ENCODE peak calls at places on chromosomes 7 and 10, in five cellular contexts. P is HS-27A, D is endothelial cell, N is foreskin melanocyte, Q is naive B cell. H is an unnamed sample.
A peak's percentile ranks its signal among the peaks of the same experiment; 100 is the strongest.

GRCh38 chr7:71264005-71264404 is 132.1 kb downstream of the GALNT17 start:
- DNase-seq in P (no peak), D (no peak), N (no peak), Q (no peak), H (no peak)

GRCh38 chr10:5563991-5564536 is 39.3 kb downstream of the CALML3 start:
- DNase-seq in P (no peak), D (no peak), N (no peak), Q (no peak), H (no peak)

GRCh38 chr10:44974628-44975431 is 3.8 kb downstream of the DEPP1 start:
- DNase-seq in P (no peak), D (peak; percentile 83), N (peak; percentile 60), Q (peak; percentile 73), H (peak; percentile 34)

GRCh38 chr7:44046321-44047061 is 2.0 kb downstream of the DBNL start:
- DNase-seq in P (no peak), D (no peak), N (no peak), Q (peak; percentile 90), H (no peak)

GRCh38 chr10:88032566-88032965 is 169.1 kb downstream of the PTEN start:
- DNase-seq in P (peak; percentile 29), D (no peak), N (no peak), Q (no peak), H (no peak)

GRCh38 chr10:3068968-3069737 is 1.8 kb downstream of the PFKP start:
- DNase-seq in P (no peak), D (peak; percentile 39), N (no peak), Q (no peak), H (peak; percentile 17)

GRCh38 chr7:80815733-80816132 is 103.1 kb downstream of the SEMA3C start:
- DNase-seq in P (no peak), D (no peak), N (no peak), Q (no peak), H (no peak)

GRCh38 chr7:154879629-154880028 is 123.3 kb downstream of the PAXIP1 start:
- DNase-seq in P (no peak), D (no peak), N (no peak), Q (no peak), H (no peak)

GRCh38 chr7:19919156-19920085 is 146.0 kb upstream of the TMEM196 start:
- DNase-seq in P (no peak), D (no peak), N (peak; percentile 57), Q (no peak), H (peak; percentile 62)

GRCh38 chr10:3959370-3960266 is 174.6 kb upstream of the KLF6 start:
- DNase-seq in P (no peak), D (no peak), N (no peak), Q (no peak), H (no peak)

GRCh38 chr10:58107506-58107905 is 160.2 kb downstream of the IPMK start:
- DNase-seq in P (peak; percentile 33), D (no peak), N (no peak), Q (no peak), H (no peak)

GRCh38 chr10:55398463-55398862 is 597.4 kb upstream of the PCDH15 start:
- DNase-seq in P (no peak), D (no peak), N (no peak), Q (no peak), H (no peak)

GRCh38 chr7:22292519-22292918 is 64.4 kb downstream of the RAPGEF5 start:
- DNase-seq in P (no peak), D (no peak), N (no peak), Q (no peak), H (no peak)

GRCh38 chr10:118594392-118595063 is 920 bp downstream of the PRLHR start:
- DNase-seq in P (no peak), D (peak; percentile 81), N (peak; percentile 18), Q (no peak), H (no peak)

GRCh38 chr10:30840386-30841074 is 191.1 kb downstream of the ZNF438 start:
- DNase-seq in P (no peak), D (no peak), N (no peak), Q (no peak), H (peak; percentile 78)

GRCh38 chr7:128361463-128362441 is at the start of gene PRRT4:
- DNase-seq in P (no peak), D (peak; percentile 56), N (no peak), Q (peak; percentile 17), H (peak; percentile 42)

GRCh38 chr10:29200280-29200679 is 88.6 kb upstream of the LYZL1 start:
- DNase-seq in P (no peak), D (no peak), N (no peak), Q (no peak), H (no peak)

GRCh38 chr7:114789161-114789560 is 132.7 kb upstream of the MDFIC start:
- DNase-seq in P (no peak), D (no peak), N (no peak), Q (no peak), H (no peak)

H was measured in SJCRH30.